ENCODE peak calls at places on chromosomes 16 and 17, in six cellular contexts. One of them, this sample, is unnamed.

GRCh38 chr16:79519448-79519847 is 81.1 kb downstream of the MAF start:
- DNase-seq in IMR-90: no peak
- DNase-seq in H9: no peak
- DNase-seq in trophoblast cell: no peak
- DNase-seq in mesenchymal stem cell: no peak
- DNase-seq in neuronal stem cell: no peak
- DNase-seq in this sample: no peak

GRCh38 chr16:2900526-2901075 is 11.1 kb upstream of the FLYWCH1 start:
- DNase-seq in H9: no peak
- DNase-seq in IMR-90: no peak
- DNase-seq in neuronal stem cell: no peak
- DNase-seq in trophoblast cell: no peak
- DNase-seq in mesenchymal stem cell: no peak
- DNase-seq in this sample: no peak

GRCh38 chr17:3802461-3803307 is 1.7 kb upstream of the ITGAE start:
- DNase-seq in IMR-90: peak; percentile 90
- DNase-seq in trophoblast cell: no peak
- DNase-seq in H9: no peak
- DNase-seq in neuronal stem cell: no peak
- DNase-seq in mesenchymal stem cell: peak; percentile 74
- DNase-seq in this sample: no peak

GRCh38 chr17:57744195-57745170 is 616 bp downstream of the CCDC182 start:
- DNase-seq in neuronal stem cell: no peak
- DNase-seq in IMR-90: no peak
- DNase-seq in trophoblast cell: no peak
- DNase-seq in mesenchymal stem cell: no peak
- DNase-seq in H9: no peak
- DNase-seq in this sample: no peak

GRCh38 chr17:6474906-6475305 is 30.7 kb downstream of the PIMREG start:
- DNase-seq in neuronal stem cell: no peak
- DNase-seq in IMR-90: no peak
- DNase-seq in mesenchymal stem cell: no peak
- DNase-seq in trophoblast cell: peak; percentile 87
- DNase-seq in H9: no peak
- DNase-seq in this sample: no peak

GRCh38 chr16:49632111-49632797 is 223.7 kb downstream of the ZNF423 start:
- DNase-seq in IMR-90: no peak
- DNase-seq in neuronal stem cell: no peak
- DNase-seq in mesenchymal stem cell: no peak
- DNase-seq in trophoblast cell: no peak
- DNase-seq in H9: peak; percentile 10
- DNase-seq in this sample: no peak

GRCh38 chr17:73638556-73638955 is 5.7 kb downstream of the SDK2 start:
- DNase-seq in IMR-90: no peak
- DNase-seq in trophoblast cell: no peak
- DNase-seq in mesenchymal stem cell: no peak
- DNase-seq in neuronal stem cell: no peak
- DNase-seq in H9: no peak
- DNase-seq in this sample: no peak

GRCh38 chr17:72122002-72122310 is 1.1 kb downstream of the SOX9 start:
- DNase-seq in H9: no peak
- DNase-seq in trophoblast cell: no peak
- DNase-seq in neuronal stem cell: no peak
- DNase-seq in mesenchymal stem cell: peak; percentile 62
- DNase-seq in IMR-90: peak; percentile 58
- DNase-seq in this sample: no peak

GRCh38 chr17:1241904-1242303 is 28.3 kb upstream of the BHLHA9 start:
- DNase-seq in IMR-90: peak; percentile 50
- DNase-seq in H9: no peak
- DNase-seq in mesenchymal stem cell: no peak
- DNase-seq in trophoblast cell: no peak
- DNase-seq in neuronal stem cell: no peak
- DNase-seq in this sample: no peak

GRCh38 chr16:55660776-55661175 is 5.0 kb downstream of the SLC6A2 start:
- DNase-seq in trophoblast cell: peak; percentile 51
- DNase-seq in IMR-90: no peak
- DNase-seq in H9: no peak
- DNase-seq in neuronal stem cell: no peak
- DNase-seq in mesenchymal stem cell: no peak
- DNase-seq in this sample: no peak

GRCh38 chr16:28090646-28091377 is 27.3 kb upstream of the GSG1L start:
- DNase-seq in neuronal stem cell: no peak
- DNase-seq in mesenchymal stem cell: peak; percentile 40
- DNase-seq in trophoblast cell: peak; percentile 84
- DNase-seq in H9: peak; percentile 88
- DNase-seq in IMR-90: peak; percentile 72
- DNase-seq in this sample: peak; percentile 88

GRCh38 chr16:10729649-10730048 is 14.0 kb upstream of the NUBP1 start:
- DNase-seq in trophoblast cell: peak; percentile 4
- DNase-seq in mesenchymal stem cell: no peak
- DNase-seq in H9: no peak
- DNase-seq in IMR-90: peak; percentile 38
- DNase-seq in neuronal stem cell: no peak
- DNase-seq in this sample: no peak

GRCh38 chr17:12637015-12637414 is 28.7 kb upstream of the MYOCD start:
- DNase-seq in mesenchymal stem cell: peak; percentile 97
- DNase-seq in trophoblast cell: peak; percentile 85
- DNase-seq in IMR-90: peak; percentile 99
- DNase-seq in H9: no peak
- DNase-seq in neuronal stem cell: no peak
- DNase-seq in this sample: peak; percentile 47

GRCh38 chr17:58336456-58337094 is 8.0 kb upstream of the TSPOAP1 start:
- DNase-seq in neuronal stem cell: no peak
- DNase-seq in trophoblast cell: no peak
- DNase-seq in IMR-90: peak; percentile 38
- DNase-seq in H9: peak; percentile 29
- DNase-seq in mesenchymal stem cell: no peak
- DNase-seq in this sample: no peak

GRCh38 chr16:88352261-88353200 is 30.2 kb upstream of the ZNF469 start:
- DNase-seq in trophoblast cell: no peak
- DNase-seq in IMR-90: no peak
- DNase-seq in mesenchymal stem cell: no peak
- DNase-seq in H9: no peak
- DNase-seq in neuronal stem cell: no peak
- DNase-seq in this sample: no peak

GRCh38 chr16:19429271-19429670 is 11.6 kb downstream of the TMC5 start:
- DNase-seq in H9: no peak
- DNase-seq in trophoblast cell: no peak
- DNase-seq in neuronal stem cell: no peak
- DNase-seq in IMR-90: no peak
- DNase-seq in mesenchymal stem cell: no peak
- DNase-seq in this sample: no peak

DNA sequence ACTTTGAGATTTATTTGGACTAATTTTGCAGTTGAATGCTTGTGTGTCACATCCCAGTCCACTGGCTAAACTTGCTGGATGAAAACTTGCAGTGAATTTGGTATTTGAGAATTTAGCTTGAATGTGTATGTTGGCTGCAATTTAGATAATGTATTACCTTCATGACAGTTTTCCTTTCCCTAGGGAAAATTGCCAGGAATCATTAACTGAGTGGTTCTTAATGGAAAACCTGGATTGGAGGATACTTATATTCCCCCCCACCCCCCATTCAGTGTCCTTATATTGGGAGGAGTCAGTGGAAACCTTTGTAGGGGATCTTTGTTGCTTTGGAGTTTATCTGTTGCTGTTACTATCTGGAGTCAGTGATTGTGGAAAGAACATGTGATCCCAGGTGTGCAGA is 67.6 kb downstream of the KPNA2 start:
- DNase-seq in neuronal stem cell: no peak
- DNase-seq in trophoblast cell: no peak
- DNase-seq in H9: no peak
- DNase-seq in mesenchymal stem cell: peak; percentile 7
- DNase-seq in IMR-90: no peak
- DNase-seq in this sample: no peak
- H4K91ac ChIP-seq in neuronal stem cell: no peak overlapping the region
- H4K91ac ChIP-seq in trophoblast cell: no peak overlapping the region
- H4K91ac ChIP-seq in H9: no peak overlapping the region
- H4K91ac ChIP-seq in mesenchymal stem cell: no peak overlapping the region
- H4K91ac ChIP-seq in IMR-90: no peak overlapping the region
- H4K91ac ChIP-seq in this sample: no peak overlapping the region

GRCh38 chr17:9768381-9768934 is 22.9 kb downstream of the DHRS7C start:
- DNase-seq in IMR-90: peak; percentile 16
- DNase-seq in trophoblast cell: peak; percentile 70
- DNase-seq in mesenchymal stem cell: peak; percentile 40
- DNase-seq in neuronal stem cell: peak; percentile 15
- DNase-seq in H9: no peak
- DNase-seq in this sample: no peak

GRCh38 chr17:9771465-9771864 is 19.9 kb downstream of the DHRS7C start:
- DNase-seq in mesenchymal stem cell: no peak
- DNase-seq in IMR-90: no peak
- DNase-seq in H9: no peak
- DNase-seq in trophoblast cell: no peak
- DNase-seq in neuronal stem cell: no peak
- DNase-seq in this sample: no peak

GRCh38 chr17:9766970-9767369 is 24.4 kb downstream of the DHRS7C start:
- DNase-seq in neuronal stem cell: no peak
- DNase-seq in IMR-90: no peak
- DNase-seq in H9: no peak
- DNase-seq in trophoblast cell: no peak
- DNase-seq in mesenchymal stem cell: no peak
- DNase-seq in this sample: no peak

GRCh38 chr17:9767432-9767991 is 23.9 kb downstream of the DHRS7C start:
- DNase-seq in neuronal stem cell: no peak
- DNase-seq in trophoblast cell: no peak
- DNase-seq in IMR-90: no peak
- DNase-seq in mesenchymal stem cell: no peak
- DNase-seq in H9: no peak
- DNase-seq in this sample: no peak

DNA sequence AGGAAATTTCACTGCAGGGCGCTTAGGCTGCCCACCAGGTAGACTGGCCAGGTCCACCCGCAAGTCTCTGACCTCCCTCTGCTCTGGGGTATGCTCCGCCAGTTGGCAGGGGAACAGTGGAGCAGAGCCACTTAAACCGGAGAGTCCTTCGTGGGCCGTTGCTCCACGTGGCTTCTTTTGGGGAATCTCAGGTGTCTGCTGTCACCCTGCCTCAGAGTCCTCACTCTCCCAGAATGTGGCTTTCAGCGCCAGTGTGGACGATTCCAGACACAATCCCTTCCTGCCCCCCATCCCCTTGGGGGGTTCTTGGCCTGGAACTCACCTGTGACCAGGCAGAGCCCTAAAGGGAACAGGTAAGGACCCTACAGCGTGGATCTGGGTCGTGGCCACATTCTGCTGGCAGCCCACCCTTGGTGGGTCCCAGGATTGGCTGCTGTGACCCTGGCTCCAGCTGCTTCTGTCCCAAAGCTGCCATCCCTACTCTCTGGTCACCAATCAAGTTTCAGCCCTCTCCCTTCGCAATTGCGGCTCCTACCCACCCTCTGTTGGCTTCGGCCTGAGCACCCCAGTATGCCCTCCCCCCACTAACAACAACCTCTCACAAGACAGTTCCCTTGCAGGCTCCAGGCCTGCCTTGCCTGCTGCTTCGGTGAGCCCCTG is 22.2 kb downstream of the DHRS7C start:
- DNase-seq in mesenchymal stem cell: no peak
- DNase-seq in H9: no peak
- DNase-seq in IMR-90: no peak
- DNase-seq in neuronal stem cell: no peak
- DNase-seq in trophoblast cell: no peak
- DNase-seq in this sample: no peak
- H4K91ac ChIP-seq in mesenchymal stem cell: no peak overlapping the region
- H4K91ac ChIP-seq in H9: no peak overlapping the region
- H4K91ac ChIP-seq in IMR-90: no peak overlapping the region
- H4K91ac ChIP-seq in neuronal stem cell: no peak overlapping the region
- H4K91ac ChIP-seq in trophoblast cell: no peak overlapping the region
- H4K91ac ChIP-seq in this sample: no peak overlapping the region

GRCh38 chr17:18038149-18038850 is 668 bp downstream of the ATPAF2 start:
- DNase-seq in H9: no peak
- DNase-seq in mesenchymal stem cell: peak; percentile 11
- DNase-seq in IMR-90: peak; percentile 16
- DNase-seq in neuronal stem cell: no peak
- DNase-seq in trophoblast cell: no peak
- DNase-seq in this sample: no peak

GRCh38 chr17:18033442-18034099 is 5.4 kb downstream of the ATPAF2 start:
- DNase-seq in trophoblast cell: peak; percentile 89
- DNase-seq in neuronal stem cell: peak; percentile 64
- DNase-seq in IMR-90: peak; percentile 87
- DNase-seq in H9: peak; percentile 53
- DNase-seq in mesenchymal stem cell: peak; percentile 88
- DNase-seq in this sample: no peak

GRCh38 chr17:18038861-18039534 is at the start of the genes ATPAF2 and GID4:
- DNase-seq in trophoblast cell: peak; percentile 100
- DNase-seq in mesenchymal stem cell: peak; percentile 99
- DNase-seq in neuronal stem cell: peak; percentile 99
- DNase-seq in IMR-90: peak; percentile 98
- DNase-seq in H9: peak; percentile 100
- DNase-seq in this sample: peak; percentile 100

GRCh38 chr17:18037482-18037881 is 1.5 kb downstream of the ATPAF2 start:
- DNase-seq in mesenchymal stem cell: no peak
- DNase-seq in H9: no peak
- DNase-seq in IMR-90: no peak
- DNase-seq in neuronal stem cell: no peak
- DNase-seq in trophoblast cell: no peak
- DNase-seq in this sample: no peak

GRCh38 chr17:18035704-18036103 is 3.3 kb downstream of the ATPAF2 start:
- DNase-seq in IMR-90: no peak
- DNase-seq in trophoblast cell: no peak
- DNase-seq in mesenchymal stem cell: no peak
- DNase-seq in neuronal stem cell: no peak
- DNase-seq in H9: no peak
- DNase-seq in this sample: no peak
- H4K91ac ChIP-seq in IMR-90: no peak overlapping the region
- H4K91ac ChIP-seq in trophoblast cell: no peak overlapping the region
- H4K91ac ChIP-seq in mesenchymal stem cell: no peak overlapping the region
- H4K91ac ChIP-seq in neuronal stem cell: no peak overlapping the region
- H4K91ac ChIP-seq in H9: no peak overlapping the region
- H4K91ac ChIP-seq in this sample: no peak overlapping the region

GRCh38 chr16:89956511-89957213 is 8.1 kb downstream of the DEF8 start:
- DNase-seq in IMR-90: no peak
- DNase-seq in trophoblast cell: no peak
- DNase-seq in H9: no peak
- DNase-seq in neuronal stem cell: no peak
- DNase-seq in mesenchymal stem cell: no peak
- DNase-seq in this sample: no peak

GRCh38 chr16:89955001-89955685 is 6.6 kb downstream of the DEF8 start:
- DNase-seq in mesenchymal stem cell: no peak
- DNase-seq in H9: no peak
- DNase-seq in IMR-90: no peak
- DNase-seq in trophoblast cell: no peak
- DNase-seq in neuronal stem cell: no peak
- DNase-seq in this sample: no peak

GRCh38 chr16:89953671-89954406 is 5.3 kb downstream of the DEF8 start:
- DNase-seq in H9: no peak
- DNase-seq in trophoblast cell: no peak
- DNase-seq in IMR-90: no peak
- DNase-seq in neuronal stem cell: no peak
- DNase-seq in mesenchymal stem cell: no peak
- DNase-seq in this sample: no peak

GRCh38 chr16:89952551-89952950 is 4.0 kb downstream of the DEF8 start:
- DNase-seq in neuronal stem cell: no peak
- DNase-seq in mesenchymal stem cell: no peak
- DNase-seq in trophoblast cell: no peak
- DNase-seq in H9: no peak
- DNase-seq in IMR-90: no peak
- DNase-seq in this sample: no peak

DNA sequence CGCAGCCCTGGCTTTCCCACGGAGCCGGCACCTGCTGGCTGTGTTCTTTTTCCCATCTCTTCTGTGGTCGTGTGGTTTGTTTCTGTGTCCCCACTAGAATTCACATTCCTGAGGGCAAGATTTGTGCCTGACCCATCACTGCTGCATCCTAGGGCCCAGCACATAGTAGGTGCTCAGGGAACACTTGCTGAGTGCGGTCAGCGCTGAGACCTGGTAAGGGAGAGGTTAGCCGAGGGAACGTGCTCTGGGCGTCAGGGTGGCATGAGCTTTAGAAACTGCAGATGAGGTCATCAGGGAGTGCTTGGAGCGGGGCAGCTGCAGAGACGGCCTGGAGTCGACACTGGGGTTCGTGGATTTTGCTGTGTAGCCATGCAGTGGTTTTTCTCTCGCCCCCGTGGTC is 5.9 kb downstream of the DEF8 start:
- DNase-seq in mesenchymal stem cell: no peak
- DNase-seq in H9: no peak
- DNase-seq in trophoblast cell: no peak
- DNase-seq in neuronal stem cell: no peak
- DNase-seq in IMR-90: no peak
- DNase-seq in this sample: no peak
- H4K91ac ChIP-seq in mesenchymal stem cell: no peak overlapping the region
- H4K91ac ChIP-seq in H9: no peak overlapping the region
- H4K91ac ChIP-seq in trophoblast cell: no peak overlapping the region
- H4K91ac ChIP-seq in neuronal stem cell: no peak overlapping the region
- H4K91ac ChIP-seq in IMR-90: no peak overlapping the region
- H4K91ac ChIP-seq in this sample: no peak overlapping the region

This sample was measured in H1.